ENCODE peak calls at places on chromosome 12, in nine cellular contexts. R is suprapubic skin, Y is NCI-H774, T is NCI-H1930, P is T-helper 2 cell, S is H54, Q is memory B cell, D is mesothelial cell of epicardium, G is NCI-H460. L is an unnamed sample.

GRCh38 chr12:53067993-53068770 is 11.0 kb downstream of the SPRYD3 start:
- DNase-seq in R (peak), Y (no peak), T (no peak), P (no peak), S (no peak), Q (no peak), D (no peak), G (no peak), L (no peak)

GRCh38 chr12:51850933-51851244 is 2.4 kb upstream of the FIGNL2 start:
- DNase-seq in R (no peak), Y (no peak), T (no peak), P (no peak), S (no peak), Q (no peak), D (no peak), G (no peak), L (no peak)

GRCh38 chr12:4108803-4109345 is 164.7 kb upstream of the CCND2 start:
- DNase-seq in R (no peak), Y (no peak), T (no peak), P (no peak), S (no peak), Q (no peak), D (no peak), G (no peak), L (no peak)

GRCh38 chr12:88172844-88173407 is 30.8 kb downstream of the TMTC3 start:
- DNase-seq in R (no peak), Y (no peak), T (no peak), P (no peak), S (no peak), Q (no peak), D (no peak), G (no peak), L (peak)

GRCh38 chr12:47190271-47190750 is 110.6 kb upstream of the AMIGO2 start:
- DNase-seq in R (no peak), Y (no peak), T (no peak), P (no peak), S (peak), Q (no peak), D (no peak), G (no peak), L (peak)

GRCh38 chr12:80761818-80762217 is 45.1 kb downstream of the MYF5 start:
- DNase-seq in R (no peak), Y (no peak), T (no peak), P (no peak), S (no peak), Q (no peak), D (no peak), G (no peak), L (no peak)

GRCh38 chr12:95506707-95507523 is 33.0 kb downstream of the METAP2 start:
- DNase-seq in R (no peak), Y (no peak), T (no peak), P (no peak), S (no peak), Q (no peak), D (no peak), G (peak), L (no peak)

GRCh38 chr12:46071769-46072624 is 81.6 kb upstream of the SCAF11 start:
- DNase-seq in R (no peak), Y (peak), T (peak), P (peak), S (peak), Q (peak), D (peak), G (peak), L (peak)

GRCh38 chr12:55610598-55610997 is 26.1 kb upstream of the OR10P1 start:
- DNase-seq in R (no peak), Y (no peak), T (no peak), P (no peak), S (no peak), Q (no peak), D (no peak), G (no peak), L (no peak)

GRCh38 chr12:79692860-79693605 is 2.3 kb upstream of the PAWR start:
- DNase-seq in R (no peak), Y (no peak), T (no peak), P (no peak), S (no peak), Q (no peak), D (no peak), G (peak), L (no peak)

GRCh38 chr12:106647793-106648514 is 65.2 kb downstream of the RFX4 start:
- DNase-seq in R (no peak), Y (no peak), T (no peak), P (no peak), S (no peak), Q (no peak), D (no peak), G (no peak), L (no peak)

GRCh38 chr12:101962486-101962885 is 85.1 kb downstream of the DRAM1 start:
- DNase-seq in R (no peak), Y (no peak), T (no peak), P (no peak), S (no peak), Q (no peak), D (no peak), G (no peak), L (no peak)

GRCh38 chr12:24643120-24644119 is 305.5 kb downstream of the BCAT1 start:
- DNase-seq in R (no peak), Y (no peak), T (no peak), P (no peak), S (no peak), Q (no peak), D (no peak), G (no peak), L (no peak)